ENCODE peak calls at places on chromosomes 1 and 21, in seven cellular contexts. T is KBM-7, Q is psoas muscle, R is cardiac fibroblast, I is dermis blood vessel endothelial cell, V is GM04504, G is AG09309. E is an unnamed sample.

GRCh38 chr1:234601217-234602017 is 8.6 kb downstream of the IRF2BP2 start:
- DNase-seq in I (peak), V (no peak), R (peak), Q (no peak), G (no peak), T (peak), E (peak)

GRCh38 chr21:38306833-38307232 is 50.0 kb downstream of the KCNJ15 start:
- DNase-seq in Q (no peak), T (no peak), R (peak), I (peak), V (peak), G (peak), E (no peak)

GRCh38 chr1:246158131-246158530 is 348.9 kb downstream of the SMYD3 start:
- DNase-seq in I (no peak), T (no peak), V (no peak), R (no peak), G (no peak), Q (no peak), E (no peak)

GRCh38 chr1:31529999-31530705 is 46.2 kb upstream of the TINAGL1 start:
- DNase-seq in T (no peak), V (peak), G (no peak), I (no peak), R (no peak), Q (no peak), E (no peak)

GRCh38 chr1:910311-910880 is 13.3 kb upstream of the SAMD11 start:
- DNase-seq in Q (peak), G (no peak), V (no peak), R (no peak), T (no peak), I (no peak), E (peak)

GRCh38 chr21:42421018-42421793 is 17.5 kb downstream of the UBASH3A start:
- DNase-seq in I (no peak), Q (no peak), V (no peak), T (no peak), R (no peak), G (no peak), E (no peak)

GRCh38 chr21:35384375-35384774 is 335.3 kb upstream of the RUNX1 start:
- DNase-seq in G (no peak), Q (no peak), I (no peak), V (no peak), T (no peak), R (no peak), E (no peak)

GRCh38 chr1:172507741-172508140 is 25.2 kb upstream of the SUCO start:
- DNase-seq in V (no peak), Q (no peak), I (no peak), T (no peak), R (no peak), G (no peak), E (no peak)

GRCh38 chr1:41277371-41277994 is 35.4 kb upstream of the SCMH1 start:
- DNase-seq in G (no peak), I (no peak), V (no peak), Q (no peak), R (no peak), T (peak), E (no peak)

GRCh38 chr1:5500541-5500940 is 491.7 kb downstream of the NPHP4 start:
- DNase-seq in R (no peak), V (no peak), T (no peak), G (no peak), Q (no peak), I (no peak), E (no peak)

GRCh38 chr1:223682502-223682901 is 17.0 kb upstream of the CAPN8 start:
- DNase-seq in G (no peak), T (no peak), V (no peak), R (no peak), I (no peak), Q (no peak), E (no peak)

GRCh38 chr1:243288062-243288461 is 32.2 kb downstream of the SDCCAG8 start:
- DNase-seq in T (no peak), Q (no peak), R (no peak), V (no peak), I (no peak), G (no peak), E (no peak)

GRCh38 chr1:162987866-162988265 is 81.3 kb upstream of the RGS4 start:
- DNase-seq in Q (no peak), R (no peak), V (peak), I (peak), T (no peak), G (no peak), E (no peak)

GRCh38 chr1:19582318-19582717 is 61.8 kb upstream of the NBL1 start:
- DNase-seq in V (no peak), G (no peak), T (peak), I (peak), R (no peak), Q (peak), E (peak)

GRCh38 chr1:46034601-46035516 is 97.6 kb downstream of the PIK3R3 start:
- DNase-seq in V (no peak), G (no peak), Q (no peak), I (no peak), R (no peak), T (no peak), E (no peak)

GRCh38 chr1:191134796-191135195 is 657.1 kb upstream of the BRINP3 start:
- DNase-seq in V (no peak), R (peak), I (peak), G (no peak), T (no peak), Q (no peak), E (no peak)

GRCh38 chr1:238954865-238955264 is 431.5 kb upstream of the CHRM3 start:
- DNase-seq in T (no peak), V (no peak), Q (no peak), G (no peak), I (no peak), R (no peak), E (no peak)

GRCh38 chr1:21278208-21278861 is 11.9 kb downstream of the ECE1 start:
- DNase-seq in T (no peak), V (no peak), R (peak), I (peak), G (no peak), Q (no peak), E (no peak)

GRCh38 chr1:206471993-206472392 is 1.7 kb downstream of the IKBKE start:
- DNase-seq in G (no peak), I (no peak), T (no peak), R (no peak), V (no peak), Q (no peak), E (no peak)

GRCh38 chr1:225875044-225875822 is 6.9 kb downstream of the TMEM63A start:
- DNase-seq in I (no peak), G (no peak), V (no peak), Q (no peak), R (no peak), T (no peak), E (no peak)

GRCh38 chr1:192529031-192529755 is 46.4 kb upstream of the RGS1 start:
- DNase-seq in Q (no peak), I (no peak), G (no peak), R (no peak), T (no peak), V (no peak), E (no peak)

GRCh38 chr1:179187708-179188471 is 41.6 kb downstream of the ABL2 start:
- DNase-seq in T (no peak), V (no peak), I (no peak), G (no peak), Q (no peak), R (no peak), E (no peak)

GRCh38 chr1:85328713-85329376 is 52.4 kb upstream of the BCL10 start:
- DNase-seq in Q (peak), V (peak), R (peak), I (peak), G (peak), T (no peak), E (no peak)

E was measured in SK-N-SH.